ENCODE peak calls at places on chromosomes 11 and 22, in ten cellular contexts. K is spleen; N is effector memory CD4-positive, alpha-beta T cell; H is CD4-positive, CD25-positive, alpha-beta regulatory T cell; D is MG63; Z is adipocyte; G is heart right ventricle; T is CD4-positive, alpha-beta T cell; C is left lung; O is adrenal gland. M is an unnamed sample. For H3K9me3, the result is how much of the 10 kb centered on the place peaks cover.

GRCh38 chr22:39534591-39535301 is 2.2 kb upstream of the RPS19BP1 start:
- DNase-seq in K (peak), N (peak), H (peak), D (peak), Z (peak), G (peak), T (peak), C (peak), O (peak), M (peak)

GRCh38 chr11:107565219-107565937 is at the start of gene ALKBH8:
- DNase-seq in K (peak), N (peak), H (peak), D (peak), Z (peak), G (peak), T (peak), C (peak), O (peak), M (peak)

GRCh38 chr11:71197096-71197495 is 55.3 kb downstream of the SHANK2 start:
- DNase-seq in K (peak), N (no peak), H (no peak), D (no peak), Z (no peak), G (no peak), T (no peak), C (no peak), O (no peak), M (no peak)

GRCh38 chr11:65182258-65183170 is 786 bp downstream of the CAPN1 start:
- DNase-seq in K (peak), N (no peak), H (peak), D (no peak), Z (peak), G (no peak), T (no peak), C (peak), O (peak), M (no peak)

GRCh38 chr11:33160147-33160546 is 1.1 kb downstream of the CSTF3 start:
- DNase-seq in K (no peak), N (no peak), H (peak), D (no peak), Z (peak), G (no peak), T (no peak), C (no peak), O (no peak), M (no peak)

GRCh38 chr11:110797453-110797852 is 85.2 kb upstream of the ARHGAP20 start:
- DNase-seq in K (no peak), N (no peak), H (no peak), D (no peak), Z (no peak), G (no peak), T (no peak), C (no peak), O (no peak), M (no peak)

GRCh38 chr11:25520459-25520858 is 811.5 kb upstream of the ANO3 start:
- DNase-seq in K (no peak), N (no peak), H (no peak), D (no peak), Z (no peak), G (no peak), T (no peak), C (no peak), O (no peak), M (no peak)

GRCh38 chr11:107018902-107019493 is 722 bp upstream of the GUCY1A2 start:
- DNase-seq in K (peak), N (no peak), H (no peak), D (peak), Z (peak), G (peak), T (no peak), C (peak), O (peak), M (no peak)

GRCh38 chr22:36478966-36479365 is 2.5 kb downstream of the TXN2 start:
- DNase-seq in K (no peak), N (no peak), H (no peak), D (no peak), Z (no peak), G (no peak), T (no peak), C (no peak), O (peak), M (no peak)

GRCh38 chr22:43220625-43221380 is 33.9 kb upstream of the TTLL12 start:
- DNase-seq in K (no peak), N (no peak), H (no peak), D (no peak), Z (no peak), G (no peak), T (no peak), C (no peak), O (no peak), M (no peak)

GRCh38 chr11:77147668-77148321 is 19.7 kb downstream of the MYO7A start:
- DNase-seq in K (no peak), N (no peak), H (peak), D (peak), Z (no peak), G (no peak), T (peak), C (no peak), O (no peak), M (peak)

GRCh38 chr11:37905707-37906417 is 1307.8 kb upstream of the RAG2 start:
- DNase-seq in K (no peak), N (no peak), H (no peak), D (no peak), Z (no peak), G (no peak), T (no peak), C (no peak), O (no peak), M (no peak)

GRCh38 chr22:29700949-29701927 is 18.6 kb upstream of the CABP7 start:
- DNase-seq in K (no peak), N (no peak), H (peak), D (no peak), Z (no peak), G (no peak), T (peak), C (no peak), O (no peak), M (no peak)

GRCh38 chr22:32473388-32473952 is 1.1 kb upstream of the FBXO7 start:
- DNase-seq in K (no peak), N (peak), H (peak), D (peak), Z (peak), G (no peak), T (peak), C (no peak), O (peak), M (no peak)

GRCh38 chr11:127609025-127609788 is 608.6 kb upstream of the KIRREL3 start:
- DNase-seq in K (no peak), N (no peak), H (no peak), D (no peak), Z (no peak), G (no peak), T (no peak), C (no peak), O (no peak), M (no peak)

GRCh38 chr22:37229012-37229804 is 14.9 kb downstream of the RAC2 start:
- DNase-seq in K (peak), N (no peak), H (peak), D (peak), Z (peak), G (no peak), T (peak), C (no peak), O (peak), M (peak)

GRCh38 chr11:35352107-35352888 is 67.1 kb downstream of the SLC1A2 start:
- DNase-seq in K (no peak), N (no peak), H (no peak), D (peak), Z (peak), G (peak), T (no peak), C (no peak), O (peak), M (no peak)

GRCh38 chr11:60672255-60672654 is 27.2 kb upstream of the MS4A8 start:
- DNase-seq in K (no peak), N (no peak), H (no peak), D (no peak), Z (no peak), G (no peak), T (no peak), C (no peak), O (no peak), M (no peak)

GRCh38 chr11:34997872-34998548 is 81.6 kb downstream of the PDHX start:
- DNase-seq in K (no peak), N (no peak), H (peak), D (no peak), Z (peak), G (no peak), T (no peak), C (no peak), O (no peak), M (no peak)

GRCh38 chr11:46308632-46309419 is 31.4 kb downstream of the CREB3L1 start:
- DNase-seq in K (peak), N (peak), H (peak), D (peak), Z (peak), G (peak), T (peak), C (peak), O (peak), M (peak)

GRCh38 chr11:824292-824880 is 3.3 kb upstream of the CRACR2B start:
- DNase-seq in K (peak), N (no peak), H (no peak), D (no peak), Z (no peak), G (no peak), T (no peak), C (no peak), O (no peak), M (no peak)

GRCh38 chr22:45473626-45474237 is 29.0 kb upstream of the FBLN1 start:
- DNase-seq in K (peak), N (no peak), H (no peak), D (no peak), Z (peak), G (no peak), T (no peak), C (no peak), O (no peak), M (no peak)

GRCh38 chr11:46920709-46921108 is 2.4 kb upstream of the LRP4 start:
- DNase-seq in K (no peak), N (no peak), H (no peak), D (peak), Z (peak), G (no peak), T (no peak), C (no peak), O (peak), M (no peak)

GRCh38 chr11:68325183-68325893 is 12.9 kb downstream of the LRP5 start:
- DNase-seq in K (no peak), N (no peak), H (no peak), D (no peak), Z (no peak), G (no peak), T (no peak), C (no peak), O (no peak), M (no peak)

GRCh38 chr11:130050272-130050671 is 19.4 kb upstream of the APLP2 start:
- DNase-seq in K (no peak), N (no peak), H (no peak), D (no peak), Z (no peak), G (no peak), T (no peak), C (no peak), O (no peak), M (no peak)

GRCh38 chr11:96152623-96153022 is 190.4 kb downstream of the MAML2 start:
- DNase-seq in K (no peak), N (no peak), H (no peak), D (no peak), Z (no peak), G (no peak), T (no peak), C (no peak), O (no peak), M (no peak)

GRCh38 chr11:120413480-120413879 is 77.3 kb downstream of the ARHGEF12 start:
- DNase-seq in K (no peak), N (no peak), H (no peak), D (peak), Z (peak), G (no peak), T (no peak), C (no peak), O (no peak), M (no peak)

GRCh38 chr22:25930710-25931353 is 188.8 kb downstream of the MYO18B start:
- DNase-seq in K (no peak), N (no peak), H (no peak), D (no peak), Z (no peak), G (no peak), T (no peak), C (no peak), O (no peak), M (no peak)

GRCh38 chr11:8426076-8426475 is 162.4 kb upstream of the LMO1 start:
- DNase-seq in K (no peak), N (no peak), H (no peak), D (peak), Z (no peak), G (peak), T (no peak), C (no peak), O (no peak), M (no peak)

GRCh38 chr11:107501713-107502112 is 44.1 kb upstream of the CWF19L2 start:
- DNase-seq in K (no peak), N (no peak), H (no peak), D (no peak), Z (no peak), G (no peak), T (no peak), C (no peak), O (no peak), M (no peak)

GRCh38 chr22:35393116-35394010 is 6.6 kb upstream of the MCM5 start:
- DNase-seq in K (no peak), N (no peak), H (no peak), D (no peak), Z (no peak), G (no peak), T (no peak), C (no peak), O (peak), M (no peak)

GRCh38 chr11:86687083-86687799 is 14.8 kb upstream of the ME3 start:
- DNase-seq in K (no peak), N (no peak), H (no peak), D (no peak), Z (no peak), G (no peak), T (no peak), C (no peak), O (peak), M (no peak)

DNA sequence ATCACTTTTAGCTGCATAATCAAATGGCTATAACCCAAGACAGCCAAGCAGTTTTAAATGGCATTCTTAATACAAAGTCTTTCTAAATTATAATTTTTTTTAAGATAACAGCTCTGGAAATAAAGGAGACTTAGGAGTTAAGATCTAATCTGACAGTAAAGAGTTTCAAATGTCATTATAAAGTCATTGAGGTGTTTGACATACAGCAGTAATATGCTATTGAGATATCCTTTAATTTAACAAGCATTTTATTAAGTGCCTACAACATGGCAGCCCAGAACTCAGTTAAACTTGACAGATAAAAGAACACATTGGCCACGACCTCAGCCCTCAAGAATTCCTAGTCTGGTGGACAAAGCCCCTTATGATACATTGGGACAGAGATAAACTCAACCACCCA is 163.0 kb upstream of the FAT3 start:
- DNase-seq in K (no peak), N (no peak), H (no peak), D (no peak), Z (no peak), G (no peak), T (no peak), C (no peak), O (no peak), M (no peak)
- H3K9me3 ChIP-seq in K (under half), N (under half), H (under half), D (under half), Z (under half), G (under half), T (under half), C (under half), O (under half), M (under half)

GRCh38 chr22:20206709-20207215 is 55.9 kb upstream of the CCDC188 start:
- DNase-seq in K (no peak), N (no peak), H (peak), D (peak), Z (no peak), G (no peak), T (no peak), C (peak), O (no peak), M (no peak)

GRCh38 chr22:20205464-20205963 is 54.7 kb upstream of the CCDC188 start:
- DNase-seq in K (no peak), N (no peak), H (no peak), D (no peak), Z (no peak), G (no peak), T (no peak), C (no peak), O (no peak), M (no peak)

GRCh38 chr22:20204821-20205220 is 54.0 kb upstream of the CCDC188 start:
- DNase-seq in K (no peak), N (no peak), H (no peak), D (no peak), Z (no peak), G (no peak), T (no peak), C (no peak), O (no peak), M (no peak)

GRCh38 chr22:20207277-20208025 is 56.6 kb upstream of the CCDC188 start:
- DNase-seq in K (no peak), N (no peak), H (no peak), D (no peak), Z (no peak), G (no peak), T (no peak), C (no peak), O (no peak), M (no peak)

GRCh38 chr22:20205964-20206708 is 55.3 kb upstream of the CCDC188 start:
- DNase-seq in K (peak), N (peak), H (peak), D (peak), Z (no peak), G (peak), T (peak), C (peak), O (peak), M (peak)
- H3K9me3 ChIP-seq in K (under half), N (under half), H (under half), D (under half), Z (under half), G (under half), T (under half), C (under half), O (under half), M (under half)

DNA sequence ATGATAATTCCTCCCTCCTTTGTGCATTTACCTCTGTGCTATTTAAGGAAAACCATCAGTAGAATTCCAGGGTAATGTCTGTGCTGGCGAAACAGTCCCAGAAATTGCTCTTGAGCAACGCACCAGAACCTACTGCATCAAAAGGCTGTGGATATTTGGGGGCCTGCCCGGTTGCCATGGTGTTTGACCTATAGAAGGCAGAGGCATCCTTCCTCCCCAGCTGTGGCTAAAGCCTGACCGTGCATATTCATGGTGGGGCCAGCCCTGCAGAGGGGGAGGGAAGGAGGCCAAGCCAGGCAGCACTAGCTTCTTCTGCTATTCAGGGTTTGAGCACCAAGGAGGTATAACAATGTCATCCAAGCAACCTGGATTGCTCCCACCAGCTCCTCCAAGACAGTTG is 215.0 kb upstream of the E2F8 start:
- DNase-seq in K (no peak), N (no peak), H (no peak), D (no peak), Z (no peak), G (peak), T (no peak), C (no peak), O (no peak), M (no peak)
- H3K9me3 ChIP-seq in K (under half), N (under half), H (under half), D (under half), Z (under half), G (under half), T (under half), C (under half), O (under half), M (under half)

DNA sequence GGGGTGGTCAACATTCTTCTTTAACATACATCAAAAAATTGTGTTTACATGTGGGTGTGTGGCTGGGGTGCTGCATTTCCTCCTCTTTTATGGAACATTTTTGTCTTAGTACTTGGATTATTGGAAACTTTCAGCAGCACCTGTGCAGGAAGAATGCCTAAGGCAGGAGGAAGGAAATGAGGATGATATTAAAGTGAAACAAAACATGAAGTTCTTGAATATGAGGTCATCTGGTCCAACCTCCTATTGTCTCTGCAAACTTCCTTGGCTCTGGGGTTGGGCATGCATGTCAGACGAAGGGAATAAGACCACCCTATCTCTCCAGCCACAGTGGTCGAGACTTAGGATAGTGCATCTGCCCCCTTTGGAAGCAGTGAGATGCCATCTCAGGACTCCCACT is 20.6 kb upstream of the OR9Q1 start:
- DNase-seq in K (no peak), N (no peak), H (no peak), D (no peak), Z (no peak), G (no peak), T (no peak), C (no peak), O (no peak), M (no peak)
- H3K9me3 ChIP-seq in K (under half), N (under half), H (under half), D (under half), Z (under half), G (under half), T (under half), C (under half), O (under half), M (under half)

GRCh38 chr22:48639021-48639795 is 1188.5 kb downstream of the BRD1 start:
- DNase-seq in K (no peak), N (no peak), H (no peak), D (no peak), Z (no peak), G (no peak), T (no peak), C (no peak), O (no peak), M (no peak)
- H3K9me3 ChIP-seq in K (under half), N (under half), H (under half), D (under half), Z (under half), G (under half), T (under half), C (under half), O (under half), M (under half)

DNA sequence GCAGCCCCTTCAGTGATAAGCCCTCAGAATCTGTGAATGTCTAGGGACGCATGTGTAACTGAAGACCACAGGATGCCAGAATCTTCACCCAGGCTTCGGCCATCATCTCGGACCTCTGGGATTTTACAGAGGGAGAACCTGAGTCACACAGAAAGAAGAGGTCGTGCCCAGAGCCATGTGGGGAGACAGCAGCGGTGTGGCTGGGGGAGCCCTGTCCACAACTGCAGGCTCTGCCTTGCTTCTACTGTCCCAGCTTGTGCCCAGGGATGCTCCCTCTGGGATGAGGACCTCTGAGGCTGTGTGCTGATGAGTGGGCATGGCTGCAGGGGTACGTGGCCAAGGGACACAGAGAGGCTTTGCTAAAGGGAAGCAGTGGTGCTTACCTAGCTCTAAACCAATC is 582.0 kb downstream of the TBC1D22A start:
- DNase-seq in K (no peak), N (no peak), H (no peak), D (no peak), Z (no peak), G (no peak), T (no peak), C (no peak), O (no peak), M (no peak)
- H3K9me3 ChIP-seq in K (under half), N (under half), H (under half), D (under half), Z (under half), G (under half), T (under half), C (under half), O (under half), M (under half)

GRCh38 chr22:47967841-47968240 is 1205.4 kb downstream of the TBC1D22A start:
- DNase-seq in K (no peak), N (no peak), H (no peak), D (no peak), Z (no peak), G (no peak), T (no peak), C (no peak), O (no peak), M (no peak)
- H3K9me3 ChIP-seq in K (under half), N (under half), H (under half), D (under half), Z (under half), G (under half), T (under half), C (under half), O (under half), M (under half)

M was measured in T-helper 17 cell.